ENCODE peak calls at places on chromosomes 3 and 15, in five cellular contexts. U is activated B cell treated with CpG ODN at 0.5 μM for 24 hours, A is ascending aorta, X is AG04450, N is tibial artery. F is an unnamed sample.
A peak's percentile ranks its signal among the peaks of the same experiment; 100 is the strongest.

GRCh38 chr3:190265795-190266194 is 56.5 kb downstream of the CLDN1 start:
- DNase-seq in U (no peak), A (no peak), X (no peak), N (no peak), F (peak; percentile 34)

GRCh38 chr3:82133070-82133606 is 371.7 kb upstream of the GBE1 start:
- DNase-seq in U (no peak), A (peak; percentile 67), X (peak; percentile 24), N (peak; percentile 30), F (peak; percentile 35)

GRCh38 chr3:183980408-183980807 is 37.3 kb downstream of the ABCC5 start:
- DNase-seq in U (no peak), A (no peak), X (no peak), N (no peak), F (no peak)

GRCh38 chr15:96181873-96182301 is 148.6 kb upstream of the NR2F2 start:
- DNase-seq in U (no peak), A (peak; percentile 76), X (peak; percentile 85), N (peak; percentile 66), F (no peak)

GRCh38 chr3:55143336-55143735 is 215.5 kb upstream of the LRTM1 start:
- DNase-seq in U (no peak), A (no peak), X (no peak), N (no peak), F (no peak)

GRCh38 chr3:178485756-178486155 is 50.5 kb upstream of the KCNMB2 start:
- DNase-seq in U (no peak), A (no peak), X (no peak), N (no peak), F (no peak)

GRCh38 chr3:104594491-104594890 is 772.2 kb upstream of the ALCAM start:
- DNase-seq in U (no peak), A (no peak), X (no peak), N (no peak), F (no peak)

GRCh38 chr3:160296591-160296990 is 71.4 kb downstream of the C3orf80 start:
- DNase-seq in U (no peak), A (no peak), X (no peak), N (no peak), F (no peak)

GRCh38 chr3:10242182-10243065 is 5.8 kb upstream of the TATDN2 start:
- DNase-seq in U (no peak), A (no peak), X (no peak), N (no peak), F (no peak)

GRCh38 chr3:16841906-16842709 is 42.6 kb upstream of the PLCL2 start:
- DNase-seq in U (peak; percentile 66), A (peak; percentile 76), X (no peak), N (peak; percentile 37), F (no peak)

GRCh38 chr3:86969500-86970189 is 21.3 kb downstream of the VGLL3 start:
- DNase-seq in U (no peak), A (no peak), X (no peak), N (no peak), F (peak; percentile 38)

GRCh38 chr3:12545473-12545791 is at the start of gene MKRN2OS:
- DNase-seq in U (no peak), A (no peak), X (no peak), N (no peak), F (peak; percentile 29)

GRCh38 chr3:34364345-34364744 is 565.9 kb downstream of the PDCD6IP start:
- DNase-seq in U (no peak), A (no peak), X (no peak), N (no peak), F (no peak)

GRCh38 chr3:149494759-149495580 is 20.5 kb downstream of the TM4SF4 start:
- DNase-seq in U (no peak), A (no peak), X (no peak), N (no peak), F (no peak)

GRCh38 chr15:76196286-76196948 is 114.9 kb downstream of the ETFA start:
- DNase-seq in U (no peak), A (no peak), X (peak; percentile 75), N (peak; percentile 38), F (peak; percentile 36)

GRCh38 chr3:191414286-191414685 is 46.7 kb upstream of the PYDC2 start:
- DNase-seq in U (no peak), A (no peak), X (no peak), N (no peak), F (no peak)

GRCh38 chr3:146222204-146223046 is 28.5 kb downstream of the PLSCR4 start:
- DNase-seq in U (no peak), A (no peak), X (no peak), N (no peak), F (peak; percentile 69)

GRCh38 chr3:29241855-29242254 is 39.0 kb upstream of the RBMS3 start:
- DNase-seq in U (no peak), A (no peak), X (no peak), N (no peak), F (no peak)

GRCh38 chr3:136277634-136278033 is 27.5 kb downstream of the PCCB start:
- DNase-seq in U (no peak), A (no peak), X (no peak), N (no peak), F (no peak)

GRCh38 chr3:136277115-136277514 is 27.0 kb downstream of the PCCB start:
- DNase-seq in U (no peak), A (no peak), X (no peak), N (no peak), F (no peak)

GRCh38 chr3:132008841-132009638 is 25.8 kb downstream of the CPNE4 start:
- DNase-seq in U (no peak), A (no peak), X (no peak), N (no peak), F (no peak)

GRCh38 chr3:194696702-194697101 is 11.0 kb downstream of the FAM43A start:
- DNase-seq in U (no peak), A (no peak), X (no peak), N (no peak), F (no peak)

GRCh38 chr3:41222012-41222411 is 22.7 kb downstream of the CTNNB1 start:
- DNase-seq in U (no peak), A (no peak), X (no peak), N (no peak), F (no peak)

GRCh38 chr3:32797776-32798175 is 20.0 kb upstream of the TRIM71 start:
- DNase-seq in U (no peak), A (no peak), X (no peak), N (no peak), F (no peak)

GRCh38 chr3:72340476-72341379 is 507.5 kb downstream of the SHQ1 start:
- DNase-seq in U (no peak), A (no peak), X (no peak), N (no peak), F (no peak)

GRCh38 chr3:117398166-117398954 is 688.8 kb downstream of the TUSC7 start:
- DNase-seq in U (no peak), A (no peak), X (no peak), N (no peak), F (no peak)

GRCh38 chr3:166837535-166837934 is 542.6 kb downstream of the ZBBX start:
- DNase-seq in U (no peak), A (no peak), X (no peak), N (no peak), F (peak; percentile 37)

GRCh38 chr15:48285329-48286214 is 45.7 kb upstream of the DUT start:
- DNase-seq in U (no peak), A (peak; percentile 89), X (peak; percentile 82), N (peak; percentile 61), F (peak; percentile 72)

GRCh38 chr15:95018888-95019545 is 787.7 kb downstream of the MCTP2 start:
- DNase-seq in U (no peak), A (no peak), X (peak; percentile 52), N (no peak), F (no peak)

GRCh38 chr3:194261581-194262063 is 89.5 kb downstream of the CPN2 start:
- DNase-seq in U (no peak), A (peak; percentile 50), X (no peak), N (no peak), F (no peak)

GRCh38 chr3:189914799-189915198 is 205.9 kb downstream of the P3H2 start:
- DNase-seq in U (no peak), A (no peak), X (peak; percentile 75), N (peak; percentile 28), F (no peak)

GRCh38 chr3:14319654-14320182 is 82.7 kb upstream of the SLC6A6 start:
- DNase-seq in U (no peak), A (no peak), X (peak; percentile 23), N (no peak), F (peak; percentile 77)

GRCh38 chr3:129416408-129416807 is 12.0 kb downstream of the EFCAB12 start:
- DNase-seq in U (no peak), A (no peak), X (no peak), N (no peak), F (no peak)

GRCh38 chr3:185959609-185960517 is 22.0 kb upstream of the TRA2B start:
- DNase-seq in U (no peak), A (no peak), X (no peak), N (no peak), F (no peak)

GRCh38 chr3:17583530-17583929 is 158.9 kb downstream of the TBC1D5 start:
- DNase-seq in U (no peak), A (no peak), X (no peak), N (no peak), F (no peak)

GRCh38 chr15:69919816-69920215 is 177.9 kb downstream of the TLE3 start:
- DNase-seq in U (no peak), A (peak; percentile 33), X (no peak), N (no peak), F (no peak)

GRCh38 chr3:151312972-151313371 is 3.6 kb downstream of the GPR87 start:
- DNase-seq in U (no peak), A (no peak), X (no peak), N (no peak), F (no peak)

GRCh38 chr3:17290894-17291293 is 406.1 kb downstream of the PLCL2 start:
- DNase-seq in U (no peak), A (no peak), X (no peak), N (no peak), F (no peak)

GRCh38 chr15:40085225-40085624 is 23.5 kb downstream of the BMF start:
- DNase-seq in U (no peak), A (no peak), X (no peak), N (no peak), F (no peak)

GRCh38 chr3:9168230-9168629 is 81.2 kb downstream of the SRGAP3 start:
- DNase-seq in U (no peak), A (no peak), X (no peak), N (no peak), F (no peak)